ENCODE peak calls at places on chromosomes 2 and 18, in nine cellular contexts. P, A, N, G, F, W, X, V and Q are unnamed samples.

GRCh38 chr2:96527990-96528679 is 8.4 kb upstream of the ARID5A start:
- DNase-seq in P (peak; percentile 87), W (no peak), N (peak; percentile 74), F (peak; percentile 77), A (peak; percentile 61), G (peak; percentile 91), V (no peak), X (peak; percentile 81), Q (peak; percentile 64)

GRCh38 chr2:108971661-108972566 is 17.1 kb downstream of the EDAR start:
- DNase-seq in V (peak; percentile 76), W (no peak), F (no peak), X (no peak), A (peak; percentile 62), N (no peak), G (peak; percentile 63), P (peak; percentile 93), Q (no peak)

GRCh38 chr2:233829193-233830110 is 24.9 kb downstream of the HJURP start:
- DNase-seq in X (no peak), P (peak; percentile 63), V (no peak), N (no peak), G (peak; percentile 28), A (no peak), F (no peak), W (no peak), Q (peak; percentile 31)

GRCh38 chr2:49598231-49598630 is 443.9 kb upstream of the FSHR start:
- DNase-seq in P (no peak), A (no peak), V (no peak), N (no peak), F (no peak), X (no peak), G (no peak), W (no peak), Q (no peak)

GRCh38 chr2:85758361-85759256 is 4.8 kb downstream of the ATOH8 start:
- DNase-seq in A (no peak), G (peak; percentile 67), F (no peak), P (peak; percentile 67), N (no peak), W (no peak), X (no peak), V (no peak), Q (no peak)

GRCh38 chr18:51342815-51343214 is 145.3 kb upstream of the MEX3C start:
- DNase-seq in A (peak; percentile 65), G (no peak), W (no peak), F (no peak), X (no peak), P (no peak), N (no peak), V (peak; percentile 56), Q (no peak)

GRCh38 chr2:227106845-227107759 is 56.9 kb downstream of the COL4A4 start:
- DNase-seq in V (peak; percentile 73), N (no peak), G (no peak), A (peak; percentile 52), F (peak; percentile 48), P (peak; percentile 65), W (no peak), X (no peak), Q (peak; percentile 57)

GRCh38 chr2:38978504-38978903 is 88.8 kb downstream of the ARHGEF33 start:
- DNase-seq in G (no peak), X (no peak), A (no peak), F (no peak), P (no peak), W (no peak), N (no peak), V (no peak), Q (no peak)

GRCh38 chr18:62264984-62265383 is 60.1 kb upstream of the TNFRSF11A start:
- DNase-seq in W (no peak), P (no peak), X (no peak), F (no peak), A (no peak), G (no peak), V (no peak), N (no peak), Q (no peak)

GRCh38 chr2:179594268-179595112 is 266.9 kb downstream of the ZNF385B start:
- DNase-seq in V (no peak), W (no peak), X (no peak), N (peak; percentile 23), F (no peak), A (peak; percentile 16), G (no peak), P (no peak), Q (no peak)

GRCh38 chr2:115807302-115807701 is 1364.9 kb downstream of the DPP10 start:
- DNase-seq in G (no peak), N (no peak), W (no peak), A (no peak), V (no peak), X (no peak), P (peak; percentile 8), F (no peak), Q (no peak)

GRCh38 chr2:61978522-61978921 is 73.0 kb downstream of the COMMD1 start:
- DNase-seq in V (no peak), G (no peak), N (peak; percentile 72), A (no peak), F (no peak), P (no peak), W (no peak), X (no peak), Q (no peak)

GRCh38 chr2:45283764-45284620 is 274.7 kb upstream of the SIX2 start:
- DNase-seq in G (peak; percentile 78), P (peak; percentile 88), N (no peak), F (no peak), A (peak; percentile 91), V (peak; percentile 54), X (peak; percentile 31), W (no peak), Q (peak; percentile 59)

GRCh38 chr2:232490221-232491138 is 2.8 kb upstream of the ECEL1 start:
- DNase-seq in A (no peak), F (no peak), G (peak; percentile 59), P (peak; percentile 91), V (no peak), X (no peak), N (no peak), W (no peak), Q (no peak)

GRCh38 chr2:102737435-102737834 is 24.4 kb upstream of the TMEM182 start:
- DNase-seq in G (no peak), V (no peak), X (no peak), F (no peak), W (no peak), A (no peak), N (no peak), P (no peak), Q (no peak)

GRCh38 chr2:197904446-197904845 is 100.1 kb downstream of the PLCL1 start:
- DNase-seq in X (no peak), P (no peak), F (peak; percentile 79), G (no peak), N (no peak), V (no peak), W (no peak), A (no peak), Q (no peak)

GRCh38 chr2:72112421-72112820 is 35.2 kb downstream of the CYP26B1 start:
- DNase-seq in X (no peak), A (peak; percentile 70), N (no peak), F (no peak), G (no peak), P (peak; percentile 91), V (no peak), W (no peak), Q (no peak)

DNA sequence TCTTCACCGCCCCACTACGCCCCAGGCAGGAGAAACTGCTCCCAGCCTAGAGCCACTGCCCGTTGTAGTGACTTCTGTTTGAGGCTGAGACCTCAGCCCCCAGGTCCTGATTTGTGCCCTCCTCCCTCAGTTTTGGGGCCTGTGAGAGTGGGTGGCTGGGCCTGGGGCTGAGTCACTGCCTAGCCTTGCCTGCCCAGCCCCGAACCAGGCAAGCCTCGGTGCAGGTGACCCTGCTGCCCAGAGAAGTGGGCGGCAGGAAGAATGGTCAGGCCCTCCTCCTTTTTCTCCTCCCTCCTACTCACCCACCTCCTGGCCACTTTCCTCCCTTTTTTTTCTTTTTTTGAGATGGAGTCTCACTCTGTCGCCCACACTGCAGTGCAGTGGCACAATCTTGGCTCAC is 66.6 kb downstream of the ZFP36L2 start:
- DNase-seq in A (peak; percentile 29), G (no peak), F (no peak), N (no peak), P (peak; percentile 71), X (no peak), V (no peak), W (no peak), Q (no peak)
- H3K4me3 ChIP-seq in A (no peak overlapping the region), G (no peak overlapping the region), F (no peak overlapping the region), N (no peak overlapping the region), P (no peak overlapping the region), X (no peak overlapping the region), V (no peak overlapping the region), W (no peak overlapping the region), Q (no peak overlapping the region)

DNA sequence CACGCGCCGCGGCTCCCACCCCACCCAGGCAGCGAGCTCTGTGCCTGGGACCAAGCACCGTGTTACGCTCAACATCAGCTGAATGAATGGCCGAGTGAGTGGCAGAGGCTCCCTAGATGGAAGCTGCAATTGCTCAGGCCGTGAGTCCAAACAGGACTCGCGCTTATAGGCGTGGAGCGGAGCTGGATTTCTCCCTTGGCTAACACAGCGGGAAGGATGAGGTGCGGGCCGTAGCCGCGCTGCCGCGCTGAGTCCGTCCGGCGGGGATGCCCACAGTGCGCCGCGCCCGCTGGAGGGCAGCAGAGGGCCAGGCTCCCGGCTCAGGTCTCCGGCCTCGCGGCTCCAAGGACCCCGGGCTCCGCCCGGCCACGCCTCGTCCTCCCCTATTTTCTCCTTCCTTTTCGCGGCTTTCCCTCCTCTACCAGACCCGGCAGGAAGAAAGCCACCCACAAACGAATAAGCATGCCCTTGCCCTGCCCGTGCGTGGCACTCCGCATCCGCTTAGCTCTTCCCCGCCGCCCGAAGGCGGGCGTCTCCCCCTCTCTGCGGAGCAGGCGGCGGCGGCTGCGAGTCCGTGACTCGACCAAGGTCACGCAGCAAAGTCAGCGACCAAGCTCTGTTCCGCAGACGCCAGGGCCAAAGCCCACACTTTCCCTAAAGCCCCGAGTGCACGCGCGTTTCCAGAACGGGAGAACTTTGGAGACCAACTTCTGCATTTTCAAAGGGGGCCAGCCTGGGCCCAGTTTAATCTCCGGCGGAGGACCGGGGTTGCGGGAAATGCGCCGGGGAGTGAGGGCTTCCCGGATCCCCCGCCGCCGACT is 48.5 kb downstream of the KCNIP3 start:
- DNase-seq in W (no peak), P (peak; percentile 99), V (peak; percentile 80), A (peak; percentile 79), N (peak; percentile 76), X (no peak), F (peak; percentile 48), G (peak; percentile 93), Q (peak; percentile 83)
- H3K27ac ChIP-seq in W (peak overlapping the region; percentile 32), P (no peak overlapping the region), V (peak overlapping the region; percentile 67), A (no peak overlapping the region), N (peak overlapping the region; percentile 80), X (peak overlapping the region; percentile 79), F (no peak overlapping the region), G (peak overlapping the region; percentile 72), Q (no peak overlapping the region)

DNA sequence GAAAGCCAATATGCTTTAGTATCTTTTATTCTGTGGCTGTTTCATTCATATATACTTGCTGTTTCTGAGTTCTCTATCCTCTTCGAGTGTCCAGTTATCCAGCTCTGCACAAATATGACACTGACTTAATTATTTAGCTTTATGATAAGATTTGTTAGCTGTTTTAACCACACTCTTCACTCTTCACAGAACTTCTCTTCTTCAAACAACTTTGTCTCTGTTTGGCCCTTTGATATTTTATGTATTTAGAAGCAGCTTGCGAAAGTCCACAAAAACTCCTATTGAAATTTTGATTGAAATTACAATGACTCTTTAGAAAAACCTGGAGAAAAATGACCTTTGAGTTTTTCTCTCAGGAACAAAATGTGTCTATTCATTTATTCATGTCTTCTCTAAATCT is 407.0 kb downstream of the CPS1 start:
- DNase-seq in G (no peak), A (no peak), N (no peak), P (no peak), X (no peak), F (no peak), W (no peak), V (no peak), Q (no peak)
- H3K4me3 ChIP-seq in G (no peak overlapping the region), A (no peak overlapping the region), N (no peak overlapping the region), P (no peak overlapping the region), X (no peak overlapping the region), F (no peak overlapping the region), W (no peak overlapping the region), V (no peak overlapping the region), Q (no peak overlapping the region)

GRCh38 chr2:117818921-117819320 is 4.4 kb downstream of the DDX18 start:
- DNase-seq in V (no peak), F (no peak), N (no peak), X (no peak), P (no peak), W (no peak), A (no peak), G (no peak), Q (no peak)
- H3K27ac ChIP-seq in V (no peak overlapping the region), F (peak overlapping the region; percentile 41), N (no peak overlapping the region), X (no peak overlapping the region), P (no peak overlapping the region), W (no peak overlapping the region), A (no peak overlapping the region), G (no peak overlapping the region), Q (no peak overlapping the region)